ENCODE peak calls at places on chromosome 17, in five cellular contexts. V is H1, F is GM12878, B is K562, G is HepG2. L is an unnamed sample.

GRCh38 chr17:78748730-78749317 is 33.2 kb downstream of the CYTH1 start:
- DNase-seq in V (no peak), F (peak; percentile 74), B (peak; percentile 67), G (peak; percentile 83), L (no peak)

GRCh38 chr17:68489919-68490318 is 22.3 kb upstream of the PRKAR1A start:
- DNase-seq in V (no peak), F (no peak), B (no peak), G (no peak), L (no peak)

GRCh38 chr17:52027620-52028019 is 130.9 kb downstream of the CA10 start:
- DNase-seq in V (no peak), F (no peak), B (no peak), G (no peak), L (no peak)

GRCh38 chr17:81432873-81433451 is 37.7 kb downstream of the BAHCC1 start:
- DNase-seq in V (no peak), F (no peak), B (no peak), G (no peak), L (no peak)

GRCh38 chr17:59427996-59428395 is 96.5 kb downstream of the YPEL2 start:
- DNase-seq in V (no peak), F (no peak), B (no peak), G (no peak), L (no peak)

GRCh38 chr17:74704536-74704935 is 8.2 kb downstream of the CD300LF start:
- DNase-seq in V (no peak), F (no peak), B (no peak), G (no peak), L (no peak)

GRCh38 chr17:31494259-31495048 is 103.0 kb downstream of the RAB11FIP4 start:
- DNase-seq in V (no peak), F (peak; percentile 83), B (no peak), G (no peak), L (no peak)

GRCh38 chr17:79398441-79398840 is 212.4 kb downstream of the RBFOX3 start:
- DNase-seq in V (no peak), F (no peak), B (no peak), G (no peak), L (no peak)

GRCh38 chr17:80474933-80475915 is 1.2 kb downstream of the NPTX1 start:
- DNase-seq in V (no peak), F (no peak), B (no peak), G (no peak), L (no peak)

GRCh38 chr17:17468217-17469010 is 8.4 kb upstream of the MED9 start:
- DNase-seq in V (no peak), F (no peak), B (no peak), G (no peak), L (no peak)

GRCh38 chr17:60253048-60253447 is 103.3 kb downstream of the CA4 start:
- DNase-seq in V (no peak), F (no peak), B (peak; percentile 21), G (no peak), L (no peak)

GRCh38 chr17:19753049-19753444 is 4.9 kb upstream of the ALDH3A1 start:
- DNase-seq in V (no peak), F (no peak), B (no peak), G (no peak), L (peak; percentile 79)

GRCh38 chr17:42294469-42295398 is 6.4 kb downstream of the STAT5A start:
- DNase-seq in V (no peak), F (no peak), B (no peak), G (no peak), L (no peak)

GRCh38 chr17:41428591-41429326 is 4.4 kb upstream of the KRT37 start:
- DNase-seq in V (no peak), F (no peak), B (no peak), G (peak; percentile 35), L (no peak)

GRCh38 chr17:7997186-7997585 is 5.2 kb upstream of the GUCY2D start:
- DNase-seq in V (no peak), F (no peak), B (peak; percentile 40), G (peak; percentile 25), L (peak; percentile 67)

DNA sequence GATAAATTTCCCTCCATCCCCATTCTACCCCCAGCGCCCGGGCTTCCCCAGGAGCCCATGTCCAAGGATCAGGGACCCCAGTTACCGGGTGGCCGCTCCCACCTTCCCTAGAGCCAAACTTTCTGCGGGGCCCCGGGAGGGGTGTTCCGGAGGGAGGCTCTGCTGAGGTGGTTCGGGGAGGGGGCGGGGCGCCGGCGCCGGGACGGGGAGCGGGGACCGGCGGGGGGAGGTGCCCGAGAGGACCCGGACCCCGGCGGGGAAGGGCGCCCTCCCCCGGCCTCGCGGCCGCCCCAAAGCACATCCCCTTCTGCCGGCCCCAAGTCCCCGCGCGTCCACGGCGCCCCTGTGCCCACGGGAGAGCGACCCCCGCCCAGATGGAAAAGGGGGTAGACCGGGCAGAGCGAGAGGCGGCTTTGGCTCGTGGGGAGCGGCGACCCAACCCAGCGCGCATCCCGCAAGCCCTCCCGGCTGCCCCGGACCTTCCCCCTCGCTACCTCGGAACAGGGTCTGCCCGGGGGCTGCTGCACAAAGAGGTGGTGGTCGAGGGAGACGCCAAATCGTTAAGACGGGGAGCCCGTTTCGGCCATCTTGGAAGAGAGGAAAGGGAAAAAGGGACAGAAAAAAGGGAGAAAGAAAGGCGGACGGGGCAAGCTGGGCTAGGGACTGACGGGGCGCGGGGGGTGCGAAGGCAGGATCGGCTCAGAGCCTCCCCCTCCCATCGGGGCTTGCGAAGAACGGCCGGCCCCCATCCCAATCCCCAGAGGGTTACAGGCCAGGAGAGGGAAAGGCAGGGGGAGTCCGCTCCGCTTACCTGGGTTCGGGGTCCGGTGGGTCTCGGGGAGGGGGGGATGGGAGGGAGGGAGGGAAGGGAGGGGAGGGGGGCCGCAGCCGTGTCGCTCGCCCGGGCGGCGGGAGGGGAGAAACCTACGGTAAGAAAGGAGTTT is 479 bp downstream of the PCGF2 start:
- DNase-seq in V (no peak), F (no peak), B (peak; percentile 61), G (no peak), L (no peak)
- TF ChIP-seq SRF in V (no peak), F (no peak), B (no peak), G (no peak), L (no peak)

DNA sequence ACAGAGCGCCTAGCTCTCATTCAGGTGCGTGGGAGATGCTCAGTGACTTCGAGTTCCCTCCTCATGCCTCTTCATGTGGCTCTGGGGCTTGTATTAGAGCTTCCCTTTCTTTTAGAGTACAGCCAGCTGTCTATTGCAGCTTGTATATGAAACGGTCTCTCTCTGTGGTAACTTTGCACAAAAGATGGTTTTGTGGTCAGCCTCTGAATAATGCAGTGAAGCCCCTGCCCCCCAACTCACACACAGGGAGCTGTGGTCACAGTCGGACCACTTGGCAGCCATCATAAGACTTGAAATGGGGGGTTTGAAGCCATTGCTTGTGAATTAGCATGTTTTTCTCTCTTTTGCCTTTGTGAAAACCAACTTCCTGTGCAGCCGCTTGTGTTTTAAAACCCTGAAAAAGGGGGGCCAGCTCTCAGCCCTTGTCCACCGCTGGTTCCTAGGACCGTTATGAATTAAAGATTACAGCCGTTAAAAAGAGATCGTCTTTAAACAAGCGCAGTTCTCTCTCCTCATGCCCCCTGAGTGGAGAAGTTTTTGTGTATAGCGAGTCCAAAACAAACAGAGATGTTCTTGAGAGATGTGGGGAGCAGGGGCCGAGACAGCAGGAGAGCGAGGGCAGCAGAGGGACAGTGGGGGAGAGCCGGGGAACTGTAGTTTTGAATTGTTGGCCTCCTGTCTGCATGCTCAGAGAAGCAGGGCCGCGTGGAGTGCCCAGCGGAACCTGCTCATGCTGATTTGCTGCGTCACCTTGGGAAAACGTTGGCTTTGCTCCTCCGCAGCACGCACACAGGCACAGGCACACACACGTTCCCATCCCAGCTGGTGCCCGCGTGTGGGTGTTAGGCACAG is 199.0 kb downstream of the MSI2 start:
- DNase-seq in V (no peak), F (peak; percentile 94), B (no peak), G (no peak), L (no peak)
- TF ChIP-seq SRF in V (no peak), F (no peak), B (no peak), G (no peak), L (no peak)

GRCh38 chr17:63961355-63962207 is 11.1 kb downstream of the SCN4A start:
- DNase-seq in V (peak; percentile 100), F (no peak), B (peak; percentile 95), G (peak; percentile 68), L (peak; percentile 92)

GRCh38 chr17:63960006-63960405 is 12.7 kb downstream of the SCN4A start:
- DNase-seq in V (no peak), F (no peak), B (no peak), G (no peak), L (no peak)

GRCh38 chr17:63960430-63960829 is 12.3 kb downstream of the SCN4A start:
- DNase-seq in V (no peak), F (no peak), B (no peak), G (no peak), L (no peak)

GRCh38 chr17:63962298-63962744 is 10.4 kb downstream of the SCN4A start:
- DNase-seq in V (no peak), F (no peak), B (no peak), G (peak; percentile 70), L (no peak)

DNA sequence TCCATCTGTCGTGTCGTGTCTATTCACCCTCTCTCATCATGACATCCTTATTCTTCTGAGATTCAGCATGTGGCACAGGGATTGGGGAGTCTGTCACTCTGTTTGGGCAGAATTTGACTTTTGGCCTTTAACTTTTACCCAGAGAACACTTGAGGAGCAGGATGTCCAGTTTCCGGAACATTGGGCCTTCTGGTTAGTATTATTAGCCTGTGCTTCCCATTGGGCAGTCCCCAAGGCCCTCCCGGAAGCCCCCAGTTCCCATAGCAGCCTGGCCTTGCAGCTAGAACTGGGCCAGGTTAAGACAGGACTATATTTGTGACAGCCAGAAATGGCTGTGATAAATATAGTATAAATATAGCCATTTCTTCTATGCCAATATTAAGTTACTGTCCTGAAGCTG is 9.6 kb downstream of the SCN4A start:
- DNase-seq in V (no peak), F (no peak), B (no peak), G (no peak), L (no peak)
- TF ChIP-seq SRF in V (no peak), F (no peak), B (no peak), G (no peak), L (no peak)

GRCh38 chr17:4948997-4949320 is 629 bp upstream of the PFN1 start:
- DNase-seq in V (no peak), F (no peak), B (peak; percentile 83), G (peak; percentile 82), L (peak; percentile 64)

GRCh38 chr17:4949321-4950074 is 1.2 kb upstream of the PFN1 start:
- DNase-seq in V (no peak), F (no peak), B (peak; percentile 84), G (peak; percentile 82), L (peak; percentile 41)

GRCh38 chr17:4950757-4951204 is at the start of gene ENO3:
- DNase-seq in V (no peak), F (no peak), B (peak; percentile 60), G (peak; percentile 73), L (no peak)

GRCh38 chr17:4951486-4951885 is 567 bp downstream of the ENO3 start:
- DNase-seq in V (no peak), F (no peak), B (peak; percentile 64), G (no peak), L (no peak)

GRCh38 chr17:4950075-4950756 is 703 bp upstream of the ENO3 start:
- DNase-seq in V (no peak), F (no peak), B (peak; percentile 80), G (peak; percentile 56), L (no peak)
- TF ChIP-seq SRF in V (no peak), F (no peak), B (no peak), G (no peak), L (no peak)

DNA sequence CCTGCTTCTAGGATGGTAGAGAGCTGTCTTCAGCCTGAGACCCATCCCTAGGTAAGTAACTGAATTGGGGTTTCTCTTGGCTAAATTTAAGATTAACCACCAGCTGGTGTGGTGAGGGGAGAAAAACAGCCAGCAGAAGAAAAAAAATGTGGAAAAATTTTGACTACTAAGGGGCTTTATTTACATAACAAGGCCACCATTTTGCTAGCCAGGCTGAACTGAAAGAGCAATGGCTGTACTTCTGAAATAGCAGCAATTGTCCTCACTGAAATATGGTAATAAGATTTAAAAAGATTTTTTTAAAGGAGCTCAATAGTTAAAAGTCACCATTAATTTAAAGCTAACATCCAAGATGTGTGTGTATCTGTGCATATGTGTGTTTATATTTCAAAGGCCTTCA is 12.4 kb upstream of the TRIM25 start:
- DNase-seq in V (no peak), F (no peak), B (no peak), G (no peak), L (no peak)
- TF ChIP-seq SRF in V (no peak), F (no peak), B (no peak), G (no peak), L (no peak)

L was measured in HCT116.